ENCODE peak calls at places on chromosomes 7 and 10, in six cellular contexts. T is endothelial cell of umbilical vein, C is ovary, S is uterus, Z is heart left ventricle, A is spleen. I is an unnamed sample.

GRCh38 chr7:657565-658119 is 68.9 kb upstream of the DNAAF5 start:
- DNase-seq in Z (peak), T (no peak), A (no peak), S (no peak), C (no peak), I (no peak)

GRCh38 chr7:108002726-108003590 is at the start of gene LAMB1:
- DNase-seq in Z (peak), T (peak), C (peak), A (peak), S (peak), I (peak)

GRCh38 chr7:41451826-41452225 is 251.1 kb downstream of the INHBA start:
- DNase-seq in Z (no peak), S (no peak), C (no peak), T (peak), A (no peak), I (no peak)

GRCh38 chr10:44306147-44306710 is 78.7 kb downstream of the CXCL12 start:
- DNase-seq in C (no peak), Z (no peak), A (no peak), S (no peak), T (no peak), I (no peak)

GRCh38 chr10:51718804-51719291 is 19.5 kb upstream of the CSTF2T start:
- DNase-seq in S (no peak), T (no peak), C (no peak), Z (no peak), A (no peak), I (no peak)

GRCh38 chr10:73233883-73234282 is 13.2 kb downstream of the DNAJC9 start:
- DNase-seq in A (no peak), Z (no peak), T (no peak), C (no peak), S (no peak), I (no peak)

GRCh38 chr7:98840604-98841508 is 29.0 kb downstream of the TMEM130 start:
- DNase-seq in S (no peak), Z (no peak), T (no peak), C (no peak), A (no peak), I (no peak)

GRCh38 chr7:4707134-4707651 is 25.1 kb downstream of the FOXK1 start:
- DNase-seq in T (peak), A (no peak), Z (no peak), S (no peak), C (no peak), I (no peak)

GRCh38 chr10:6498771-6499170 is 81.3 kb downstream of the PRKCQ start:
- DNase-seq in Z (no peak), A (no peak), S (no peak), C (no peak), T (no peak), I (no peak)

GRCh38 chr10:124379609-124380193 is 39.0 kb downstream of the OAT start:
- DNase-seq in T (no peak), A (no peak), S (no peak), Z (no peak), C (no peak), I (no peak)

GRCh38 chr10:105358911-105359310 is 717.8 kb downstream of the SORCS3 start:
- DNase-seq in S (no peak), C (no peak), Z (no peak), A (no peak), T (no peak), I (no peak)

GRCh38 chr10:93309062-93309461 is 173.1 kb downstream of the MYOF start:
- DNase-seq in S (no peak), C (no peak), T (no peak), A (no peak), Z (no peak), I (no peak)

GRCh38 chr10:72015868-72016267 is 51.7 kb downstream of the CHST3 start:
- DNase-seq in C (no peak), Z (no peak), A (no peak), T (no peak), S (no peak), I (peak)

GRCh38 chr7:153524070-153524601 is 528.1 kb upstream of the DPP6 start:
- DNase-seq in C (no peak), A (no peak), Z (no peak), T (no peak), S (peak), I (peak)

GRCh38 chr10:69807122-69807521 is 5.4 kb downstream of the COL13A1 start:
- DNase-seq in T (peak), C (no peak), S (no peak), Z (no peak), A (no peak), I (no peak)

GRCh38 chr10:73117976-73118743 is 7.9 kb downstream of the NUDT13 start:
- DNase-seq in S (no peak), Z (no peak), C (no peak), A (no peak), T (peak), I (no peak)

GRCh38 chr10:113985342-113985844 is 58.3 kb upstream of the ADRB1 start:
- DNase-seq in C (no peak), S (no peak), T (no peak), Z (no peak), A (no peak), I (no peak)

GRCh38 chr10:82981137-82981723 is 1106.2 kb downstream of the NRG3 start:
- DNase-seq in T (no peak), C (no peak), S (no peak), Z (no peak), A (no peak), I (no peak)

GRCh38 chr7:155543011-155543881 is 3.1 kb downstream of the CNPY1 start:
- DNase-seq in A (no peak), T (no peak), C (no peak), S (no peak), Z (no peak), I (no peak)

GRCh38 chr10:109126541-109126940 is 796.8 kb downstream of the XPNPEP1 start:
- DNase-seq in Z (no peak), S (no peak), T (no peak), A (no peak), C (no peak), I (no peak)

GRCh38 chr10:51894752-51895151 is 195.4 kb upstream of the CSTF2T start:
- DNase-seq in C (no peak), A (no peak), S (no peak), T (no peak), Z (no peak), I (no peak)

GRCh38 chr10:132421377-132422168 is 24.6 kb downstream of the PWWP2B start:
- DNase-seq in S (peak), T (no peak), Z (peak), A (peak), C (peak), I (peak)

GRCh38 chr10:79404690-79405131 is 40.7 kb downstream of the ZCCHC24 start:
- DNase-seq in S (peak), T (no peak), A (peak), Z (peak), C (no peak), I (peak)

GRCh38 chr7:102080003-102080361 is 206.7 kb upstream of the SH2B2 start:
- DNase-seq in T (no peak), Z (no peak), A (peak), S (no peak), C (no peak), I (no peak)

GRCh38 chr7:100137851-100138760 is 10.6 kb upstream of the LAMTOR4 start:
- DNase-seq in A (peak), T (no peak), C (no peak), Z (no peak), S (no peak), I (no peak)

GRCh38 chr10:102646610-102647432 is 2.5 kb downstream of the TRIM8 start:
- DNase-seq in C (no peak), A (peak), S (peak), Z (peak), T (no peak), I (peak)

GRCh38 chr10:33566001-33566400 is 231.5 kb upstream of the NRP1 start:
- DNase-seq in S (no peak), C (no peak), A (no peak), Z (no peak), T (no peak), I (no peak)

GRCh38 chr7:22814261-22815208 is 8.1 kb downstream of the TOMM7 start:
- DNase-seq in A (no peak), C (no peak), S (no peak), T (no peak), Z (no peak), I (no peak)

GRCh38 chr7:64999165-65000004 is 7.1 kb downstream of the ERV3-1 start:
- DNase-seq in A (peak), S (no peak), C (no peak), T (peak), Z (no peak), I (no peak)

GRCh38 chr10:71578069-71578468 is 141.5 kb downstream of the C10orf105 start:
- DNase-seq in T (no peak), A (no peak), Z (no peak), C (no peak), S (no peak), I (no peak)

GRCh38 chr7:127189885-127190284 is 62.9 kb downstream of the GRM8 start:
- DNase-seq in A (no peak), S (no peak), C (no peak), Z (no peak), T (no peak), I (no peak)

GRCh38 chr7:29202651-29203069 is 8.1 kb downstream of the CHN2 start:
- DNase-seq in S (no peak), Z (peak), A (no peak), T (no peak), C (no peak), I (peak)

GRCh38 chr7:85522070-85522469 is 335.2 kb upstream of the SEMA3D start:
- DNase-seq in C (no peak), Z (no peak), T (no peak), A (no peak), S (no peak), I (no peak)

GRCh38 chr10:71838264-71839211 is 12.5 kb downstream of the PSAP start:
- DNase-seq in C (no peak), T (no peak), S (no peak), A (no peak), Z (no peak), I (no peak)

GRCh38 chr10:5692476-5693358 is 8.1 kb downstream of the TASOR2 start:
- DNase-seq in Z (peak), S (peak), C (peak), T (no peak), A (peak), I (peak)

GRCh38 chr10:59666310-59666709 is 43.3 kb downstream of the SLC16A9 start:
- DNase-seq in Z (no peak), C (no peak), S (no peak), A (no peak), T (no peak), I (no peak)

GRCh38 chr10:88582806-88583583 is at the start of gene RNLS:
- DNase-seq in Z (peak), C (peak), S (peak), T (peak), A (peak), I (peak)

DNA sequence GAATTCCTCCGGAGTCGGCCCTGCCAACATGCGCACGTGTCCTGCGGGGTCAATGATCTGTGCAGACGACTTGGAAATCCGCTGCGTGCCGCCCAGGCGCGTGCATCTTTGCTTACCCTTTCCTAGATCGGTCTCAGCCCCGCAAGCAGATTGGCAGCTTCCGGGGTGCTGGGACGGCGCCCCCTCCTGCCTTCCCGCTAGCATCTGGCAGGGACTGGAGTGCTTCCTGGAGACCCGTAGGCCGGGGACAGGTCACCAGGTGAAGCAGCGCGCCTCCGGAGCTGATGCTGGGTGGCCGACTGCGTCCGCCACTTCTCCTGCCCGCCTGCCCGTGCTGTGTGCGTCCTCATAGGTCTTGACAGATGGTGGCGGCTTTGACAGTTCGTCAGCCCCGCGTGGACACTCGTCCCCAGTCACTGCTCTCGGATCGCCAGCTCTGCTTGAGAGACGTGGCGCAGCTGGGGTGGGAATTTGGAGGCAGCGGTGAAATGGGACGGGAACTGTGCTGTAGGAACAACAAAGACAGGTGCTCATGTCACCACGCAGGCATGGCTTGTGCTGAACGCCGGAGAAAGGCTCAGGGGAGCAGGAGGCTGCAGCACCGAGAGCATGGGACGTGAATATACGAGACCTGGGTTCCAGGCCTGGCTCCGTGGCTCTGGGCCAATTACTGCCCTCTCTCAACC is 21.9 kb upstream of the KCNK18 start:
- DNase-seq in T (no peak), Z (no peak), C (no peak), A (peak), S (no peak), I (peak)
- TF ChIP-seq CTCF in T (no peak), Z (no peak), C (no peak), A (peak), S (no peak), I (no peak)

GRCh38 chr7:105228555-105228954 is 160.2 kb downstream of the SRPK2 start:
- DNase-seq in C (no peak), T (no peak), A (no peak), Z (no peak), S (no peak), I (no peak)

GRCh38 chr7:105227391-105227790 is 161.3 kb downstream of the SRPK2 start:
- DNase-seq in A (no peak), C (no peak), Z (no peak), T (no peak), S (no peak), I (no peak)

GRCh38 chr7:105222953-105223352 is 165.8 kb downstream of the SRPK2 start:
- DNase-seq in T (no peak), C (no peak), A (no peak), Z (no peak), S (no peak), I (no peak)

GRCh38 chr7:105229641-105230040 is 159.1 kb downstream of the SRPK2 start:
- DNase-seq in A (no peak), Z (no peak), T (no peak), C (no peak), S (no peak), I (no peak)

DNA sequence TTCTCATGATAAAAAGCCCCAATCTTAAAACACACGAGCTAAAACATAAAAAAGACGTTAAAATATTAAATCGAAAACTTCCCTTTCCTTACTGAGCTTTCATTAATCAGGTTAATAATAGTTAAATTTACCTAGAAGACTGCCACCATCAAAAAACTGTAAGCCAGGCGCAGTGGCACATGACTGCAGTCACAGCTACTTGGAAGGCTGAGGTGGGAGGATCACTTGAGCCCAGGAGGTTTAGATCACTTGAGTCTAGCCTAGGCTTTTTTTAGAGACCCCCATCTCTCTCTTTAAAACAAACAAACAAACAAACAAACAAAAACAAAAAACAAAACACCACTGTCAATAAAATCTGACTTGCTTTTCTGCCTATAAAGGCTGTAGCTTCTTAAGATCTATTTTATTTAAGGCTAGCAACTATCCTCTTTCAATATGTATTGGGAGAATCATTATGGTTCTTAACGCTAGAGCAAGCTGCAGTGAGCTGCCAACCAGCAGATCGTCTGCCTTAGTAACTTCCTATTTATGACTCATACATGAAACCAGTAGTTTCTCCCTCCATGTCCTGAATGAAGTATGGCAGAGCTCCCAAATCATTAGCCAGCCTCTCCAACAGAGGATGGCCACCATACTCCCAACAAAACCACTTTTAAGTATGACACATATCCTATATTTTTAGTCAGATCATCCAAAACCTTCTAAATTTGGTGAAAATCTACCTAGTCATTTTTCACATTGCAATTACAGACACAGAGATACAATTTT is 163.7 kb downstream of the SRPK2 start:
- DNase-seq in Z (peak), T (peak), A (no peak), C (no peak), S (no peak), I (no peak)
- H3K27ac ChIP-seq in Z (peak), T (peak), A (no peak), C (no peak), S (no peak), I (no peak)

DNA sequence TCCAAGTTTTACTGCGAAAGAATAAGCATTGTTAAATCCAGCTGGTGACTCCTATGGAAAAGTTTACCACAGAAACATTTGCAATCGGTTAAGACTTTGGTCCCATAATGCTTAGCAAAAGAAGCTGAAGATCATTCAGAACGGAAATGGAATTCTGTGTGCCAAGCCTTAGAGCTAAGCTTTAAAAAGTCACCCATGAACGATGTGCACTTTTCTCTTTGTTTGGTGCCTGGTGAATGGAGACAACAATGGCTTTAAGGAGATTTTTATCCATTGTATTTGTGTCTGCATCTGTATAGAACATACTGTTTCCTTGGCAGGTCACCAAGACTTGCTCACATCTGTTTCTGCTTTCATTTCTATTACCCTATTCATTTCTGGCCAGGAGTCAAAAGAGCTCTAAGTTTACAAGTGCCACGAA is 26.3 kb upstream of the COL1A2 start:
- DNase-seq in S (no peak), Z (no peak), C (no peak), A (no peak), T (peak), I (no peak)
- TF ChIP-seq POLR2A in S (no peak), Z (no peak), C (no peak), A (no peak), T (no peak), I (no peak)

GRCh38 chr7:2823124-2823523 is 21.0 kb downstream of the GNA12 start:
- DNase-seq in S (no peak), A (no peak), T (no peak), Z (peak), C (no peak), I (no peak)

GRCh38 chr7:2824678-2825461 is 19.2 kb downstream of the GNA12 start:
- DNase-seq in T (no peak), C (no peak), S (no peak), Z (no peak), A (no peak), I (no peak)

GRCh38 chr7:2826806-2827205 is 17.3 kb downstream of the GNA12 start:
- DNase-seq in S (no peak), Z (no peak), T (no peak), C (no peak), A (no peak), I (no peak)

GRCh38 chr7:2824026-2824677 is 20.0 kb downstream of the GNA12 start:
- DNase-seq in T (no peak), C (no peak), Z (no peak), A (no peak), S (no peak), I (no peak)

GRCh38 chr7:2825595-2826227 is 18.4 kb downstream of the GNA12 start:
- DNase-seq in S (no peak), A (no peak), C (no peak), Z (no peak), T (no peak), I (no peak)
- TF ChIP-seq CTCF in S (no peak), A (no peak), C (no peak), Z (no peak), T (no peak), I (no peak)

GRCh38 chr7:26948617-26949118 is 84.3 kb upstream of the SKAP2 start:
- DNase-seq in Z (no peak), A (no peak), T (no peak), C (no peak), S (no peak), I (no peak)
- H3K27ac ChIP-seq in Z (no peak), A (no peak), T (no peak), C (no peak), S (no peak), I (no peak)

DNA sequence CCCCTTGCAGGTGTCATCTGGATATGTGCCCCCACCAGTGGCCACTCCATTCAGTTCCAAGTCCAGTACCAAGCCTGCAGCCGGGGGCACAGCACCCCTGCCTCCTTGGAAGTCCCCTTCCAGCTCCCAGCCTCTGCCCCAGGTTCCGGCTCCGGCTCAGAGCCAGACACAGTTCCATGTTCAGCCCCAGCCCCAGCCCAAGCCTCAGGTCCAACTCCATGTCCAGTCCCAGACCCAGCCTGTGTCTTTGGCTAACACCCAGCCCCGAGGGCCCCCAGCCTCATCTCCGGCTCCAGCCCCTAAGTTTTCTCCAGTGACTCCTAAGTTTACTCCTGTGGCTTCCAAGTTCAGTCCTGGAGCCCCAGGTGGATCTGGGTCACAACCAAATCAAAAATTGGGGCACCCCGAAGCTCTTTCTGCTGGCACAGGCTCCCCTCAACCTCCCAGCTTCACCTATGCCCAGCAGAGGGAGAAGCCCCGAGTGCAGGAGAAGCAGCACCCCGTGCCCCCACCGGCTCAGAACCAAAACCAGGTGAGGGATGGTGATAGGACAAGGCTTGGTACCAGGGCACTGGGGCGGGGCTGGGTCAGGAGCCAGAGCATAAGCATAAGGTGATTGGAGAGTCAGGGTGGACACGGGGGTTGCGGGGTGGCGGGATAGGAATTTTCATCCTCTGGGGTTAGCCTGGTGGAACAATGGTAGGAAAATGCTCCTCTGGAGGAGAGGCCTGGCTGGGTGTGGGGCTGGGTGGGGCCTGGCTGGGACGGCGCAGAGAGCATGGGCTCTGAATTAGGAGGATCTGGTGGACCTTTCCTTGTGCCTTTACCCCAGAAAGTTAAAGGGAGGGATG is 1.9 kb downstream of the ZYX start:
- DNase-seq in Z (no peak), S (no peak), A (no peak), C (no peak), T (no peak), I (no peak)
- TF ChIP-seq POLR2A in Z (no peak), S (no peak), A (no peak), C (no peak), T (peak), I (no peak)

I was measured in transverse colon.